ENCODE peak calls at places on chromosomes 11 and 22, in six cellular contexts. Q is GM23338; A is right lobe of liver; G is K562; X is kidney; N is naive thymus-derived CD4-positive, alpha-beta T cell. O is an unnamed sample. For H3K4me1, the result is how much of the 10 kb centered on the place peaks cover.

GRCh38 chr22:21674611-21675010 is 8.8 kb downstream of the PPIL2 start:
- DNase-seq in Q (no peak), A (no peak), G (no peak), X (no peak), N (no peak), O (no peak)

GRCh38 chr11:10599388-10600175 is 31.1 kb upstream of the LYVE1 start:
- DNase-seq in Q (no peak), A (no peak), G (no peak), X (no peak), N (no peak), O (no peak)

GRCh38 chr11:74366576-74366975 is 31.7 kb downstream of the PGM2L1 start:
- DNase-seq in Q (peak), A (no peak), G (no peak), X (no peak), N (no peak), O (no peak)

GRCh38 chr11:85310479-85310878 is 316.7 kb downstream of the DLG2 start:
- DNase-seq in Q (no peak), A (no peak), G (no peak), X (no peak), N (no peak), O (no peak)

GRCh38 chr22:31943206-31943975 is 944 bp upstream of the YWHAH start:
- DNase-seq in Q (no peak), A (no peak), G (no peak), X (no peak), N (no peak), O (no peak)

GRCh38 chr11:118438314-118438931 is 2.1 kb downstream of the KMT2A start:
- DNase-seq in Q (peak), A (no peak), G (peak), X (no peak), N (peak), O (no peak)

GRCh38 chr11:95502522-95502921 is 271.5 kb upstream of the SESN3 start:
- DNase-seq in Q (no peak), A (no peak), G (no peak), X (no peak), N (no peak), O (no peak)

GRCh38 chr22:46380069-46380468 is 44.6 kb downstream of the TRMU start:
- DNase-seq in Q (no peak), A (no peak), G (no peak), X (peak), N (no peak), O (no peak)

GRCh38 chr11:108474664-108475485 is 7.5 kb upstream of the C11orf65 start:
- DNase-seq in Q (no peak), A (peak), G (no peak), X (no peak), N (no peak), O (no peak)

GRCh38 chr22:47210112-47210657 is 447.7 kb downstream of the TBC1D22A start:
- DNase-seq in Q (no peak), A (no peak), G (no peak), X (peak), N (peak), O (no peak)

GRCh38 chr22:23580586-23581251 is 629 bp upstream of the IGLL1 start:
- DNase-seq in Q (no peak), A (no peak), G (peak), X (no peak), N (no peak), O (no peak)

GRCh38 chr22:35155403-35156025 is 89.6 kb downstream of the ISX start:
- DNase-seq in Q (peak), A (no peak), G (no peak), X (no peak), N (no peak), O (peak)

GRCh38 chr11:98734686-98735085 is 286.1 kb upstream of the CNTN5 start:
- DNase-seq in Q (no peak), A (no peak), G (no peak), X (no peak), N (no peak), O (no peak)

GRCh38 chr11:67604815-67605214 is 1.9 kb upstream of the NDUFV1 start:
- DNase-seq in Q (no peak), A (no peak), G (peak), X (no peak), N (no peak), O (no peak)

GRCh38 chr11:130314184-130314748 is 451 bp downstream of the ZBTB44 start:
- DNase-seq in Q (peak), A (peak), G (peak), X (peak), N (peak), O (peak)

GRCh38 chr11:23569547-23569946 is 709.3 kb upstream of the CCDC179 start:
- DNase-seq in Q (no peak), A (no peak), G (no peak), X (no peak), N (no peak), O (no peak)

GRCh38 chr22:42080287-42080686 is 787 bp downstream of the SMDT1 start:
- DNase-seq in Q (peak), A (no peak), G (peak), X (no peak), N (no peak), O (peak)

GRCh38 chr11:72069787-72070251 is 10.5 kb downstream of the NUMA1 start:
- DNase-seq in Q (peak), A (peak), G (peak), X (peak), N (no peak), O (peak)

GRCh38 chr11:121451178-121451981 is 734 bp upstream of the SORL1 start:
- DNase-seq in Q (no peak), A (peak), G (no peak), X (peak), N (peak), O (no peak)

GRCh38 chr22:48306785-48307570 is 1520.7 kb downstream of the BRD1 start:
- DNase-seq in Q (no peak), A (no peak), G (no peak), X (peak), N (no peak), O (no peak)

GRCh38 chr11:30717621-30718020 is 131.5 kb upstream of the MPPED2 start:
- DNase-seq in Q (no peak), A (no peak), G (no peak), X (no peak), N (no peak), O (no peak)

GRCh38 chr11:119222308-119222707 is 16.2 kb downstream of the CBL start:
- DNase-seq in Q (no peak), A (no peak), G (no peak), X (no peak), N (no peak), O (no peak)

GRCh38 chr11:4748435-4748834 is 21.3 kb downstream of the OR51F1 start:
- DNase-seq in Q (no peak), A (no peak), G (no peak), X (no peak), N (no peak), O (no peak)

GRCh38 chr11:120172054-120172881 is 34.4 kb upstream of the TRIM29 start:
- DNase-seq in Q (peak), A (peak), G (peak), X (peak), N (peak), O (peak)

GRCh38 chr22:40712311-40712710 is 33.0 kb downstream of the MCHR1 start:
- DNase-seq in Q (no peak), A (no peak), G (no peak), X (no peak), N (no peak), O (no peak)
- H3K4me1 ChIP-seq in Q (under half), A (under half), G (under half), X (under half), N (under half), O (under half)

DNA sequence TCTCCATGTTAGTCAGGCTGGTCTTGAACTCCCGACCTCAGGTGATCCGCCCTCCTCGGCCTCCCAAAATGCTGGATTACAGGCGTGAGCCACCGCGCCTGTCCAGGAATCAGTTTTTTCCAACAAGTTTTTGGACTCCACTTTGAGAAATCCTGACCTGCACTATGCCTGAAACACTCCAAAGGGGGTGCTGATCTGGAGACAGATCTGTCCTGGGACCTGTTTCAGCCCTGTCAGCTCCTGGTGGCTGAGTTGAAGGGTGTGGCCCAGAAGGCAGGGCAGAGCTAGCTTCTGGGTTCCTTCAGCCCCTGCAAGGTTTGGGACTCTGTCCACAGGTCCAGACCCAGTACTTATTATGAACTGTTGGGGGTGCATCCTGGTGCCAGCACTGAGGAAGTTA is 1.2 kb downstream of the DNAJC4 start:
- DNase-seq in Q (no peak), A (no peak), G (peak), X (no peak), N (no peak), O (no peak)
- H3K4me1 ChIP-seq in Q (under half), A (under half), G (under half), X (under half), N (under half), O (half or more)

GRCh38 chr22:17951315-17951714 is 73.0 kb downstream of the MICAL3 start:
- DNase-seq in Q (no peak), A (no peak), G (no peak), X (no peak), N (no peak), O (no peak)

GRCh38 chr22:17952273-17952801 is 72.0 kb downstream of the MICAL3 start:
- DNase-seq in Q (no peak), A (peak), G (peak), X (no peak), N (no peak), O (no peak)

GRCh38 chr22:17954860-17955587 is 69.3 kb downstream of the MICAL3 start:
- DNase-seq in Q (no peak), A (no peak), G (no peak), X (no peak), N (no peak), O (no peak)

GRCh38 chr22:17954200-17954859 is 70.0 kb downstream of the MICAL3 start:
- DNase-seq in Q (no peak), A (no peak), G (no peak), X (no peak), N (no peak), O (no peak)

DNA sequence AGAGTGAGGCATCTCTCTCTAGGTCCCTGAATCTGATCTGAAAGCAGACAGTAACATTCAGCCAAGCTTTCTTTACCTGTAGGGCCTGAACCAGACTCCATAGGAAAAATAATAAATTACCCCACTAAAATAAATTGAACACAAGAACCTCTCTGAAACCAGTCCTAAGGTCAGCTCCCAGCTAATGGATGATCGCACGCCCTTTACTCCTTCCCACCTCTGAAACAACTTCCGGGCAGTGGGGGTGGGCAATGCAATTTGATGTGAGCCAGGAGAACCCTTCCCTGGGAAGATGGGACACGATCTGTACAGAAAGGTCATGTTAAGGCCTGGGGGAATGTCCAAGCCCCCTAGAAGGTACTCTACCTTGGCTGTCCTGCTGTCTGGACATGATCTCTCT is 71.2 kb downstream of the MICAL3 start:
- DNase-seq in Q (no peak), A (no peak), G (no peak), X (no peak), N (no peak), O (no peak)
- H3K4me1 ChIP-seq in Q (under half), A (under half), G (under half), X (half or more), N (under half), O (under half)

GRCh38 chr11:18493310-18493709 is 33.4 kb downstream of the TSG101 start:
- DNase-seq in Q (no peak), A (no peak), G (no peak), X (no peak), N (no peak), O (no peak)

GRCh38 chr11:18492888-18493287 is 33.9 kb downstream of the TSG101 start:
- DNase-seq in Q (peak), A (no peak), G (peak), X (no peak), N (no peak), O (no peak)

GRCh38 chr11:18490319-18490718 is 34.7 kb downstream of the LDHAL6A start:
- DNase-seq in Q (no peak), A (no peak), G (no peak), X (no peak), N (no peak), O (no peak)

GRCh38 chr11:18490736-18491485 is 35.3 kb downstream of the LDHAL6A start:
- DNase-seq in Q (no peak), A (no peak), G (peak), X (no peak), N (no peak), O (no peak)

DNA sequence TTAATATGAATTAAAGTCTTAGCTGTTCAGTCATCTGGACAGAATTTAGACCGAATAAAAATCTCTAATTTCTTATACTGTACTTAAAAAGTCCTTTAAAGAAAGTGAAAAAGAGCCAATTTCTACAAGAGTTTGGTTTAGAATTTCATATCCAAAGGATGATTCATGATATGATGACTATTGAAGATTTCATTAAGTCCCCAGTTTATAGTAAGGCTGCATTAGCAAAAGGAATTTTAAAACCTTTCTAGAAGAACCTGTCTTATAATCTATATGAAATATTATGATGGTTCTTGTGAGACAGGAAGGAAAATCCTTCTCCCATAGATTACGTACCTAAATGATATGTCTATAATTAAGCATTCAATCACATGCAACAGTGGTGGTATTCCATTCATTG is 34.8 kb downstream of the TSG101 start:
- DNase-seq in Q (no peak), A (no peak), G (no peak), X (no peak), N (no peak), O (no peak)
- H3K4me1 ChIP-seq in Q (under half), A (under half), G (under half), X (under half), N (under half), O (under half)

DNA sequence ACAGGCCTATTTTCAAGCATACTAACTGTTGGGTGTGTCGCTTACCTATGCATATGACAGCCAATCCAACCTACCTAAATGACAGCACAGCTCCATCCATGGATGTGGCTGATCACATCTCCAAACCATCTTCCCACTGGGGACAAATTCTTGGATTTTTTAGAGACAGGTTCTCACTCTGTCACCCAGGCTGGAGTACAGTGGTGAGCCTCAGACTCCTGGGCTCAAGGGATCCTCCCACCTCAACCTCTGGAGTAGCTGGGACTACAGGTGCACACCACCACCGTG is 18.0 kb downstream of the SCARF2 start:
- DNase-seq in Q (no peak), A (no peak), G (no peak), X (no peak), N (no peak), O (no peak)
- H3K4me1 ChIP-seq in Q (under half), A (under half), G (under half), X (under half), N (under half), O (under half)

GRCh38 chr22:37248251-37248650 is 4.2 kb upstream of the RAC2 start:
- DNase-seq in Q (no peak), A (no peak), G (no peak), X (no peak), N (no peak), O (peak)
- H3K4me1 ChIP-seq in Q (under half), A (under half), G (under half), X (under half), N (under half), O (under half)

DNA sequence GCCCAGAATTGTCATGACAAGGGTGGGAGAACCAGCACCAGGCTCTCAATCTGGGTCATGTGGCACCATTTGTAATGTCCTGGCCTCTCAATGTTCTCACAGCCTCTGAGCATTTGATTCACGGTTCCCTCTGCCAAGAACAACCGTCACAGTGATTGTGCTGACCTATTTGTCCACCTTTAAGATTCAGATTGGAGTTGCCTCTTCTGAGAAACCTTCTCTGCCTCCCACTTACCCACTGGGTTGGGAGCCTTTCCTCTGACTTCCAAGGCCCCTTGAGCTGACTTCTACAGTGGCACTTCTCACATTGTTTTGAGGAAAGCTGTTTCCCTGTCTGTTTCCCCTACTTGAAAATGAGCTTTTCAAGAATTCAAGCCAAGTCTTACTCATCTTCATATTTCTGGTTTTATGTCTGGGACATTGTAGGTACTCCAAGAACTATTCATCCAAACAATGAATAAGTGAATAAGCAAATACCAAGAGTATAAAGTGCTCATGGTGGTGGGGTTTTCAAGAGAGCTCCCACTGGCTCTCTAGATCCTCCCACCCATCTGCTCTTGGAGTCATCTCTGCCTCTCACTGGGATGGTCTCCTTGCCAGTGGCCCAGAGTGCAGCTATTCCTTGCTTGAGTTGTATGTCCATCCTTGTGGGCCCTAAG is 126.4 kb upstream of the E2F8 start:
- DNase-seq in Q (no peak), A (no peak), G (no peak), X (no peak), N (no peak), O (no peak)
- H3K4me1 ChIP-seq in Q (under half), A (under half), G (under half), X (under half), N (under half), O (under half)

GRCh38 chr11:65053826-65054503 is 4.4 kb downstream of the NAALADL1 start:
- DNase-seq in Q (no peak), A (no peak), G (no peak), X (no peak), N (peak), O (no peak)
- H3K4me1 ChIP-seq in Q (under half), A (under half), G (under half), X (under half), N (under half), O (under half)

GRCh38 chr11:12801976-12802375 is 127.8 kb downstream of the TEAD1 start:
- DNase-seq in Q (no peak), A (no peak), G (no peak), X (no peak), N (no peak), O (no peak)
- H3K4me1 ChIP-seq in Q (half or more), A (under half), G (under half), X (half or more), N (under half), O (under half)

O was measured in upper lobe of right lung.